ENCODE peak calls at places on chromosomes 11 and 22, in four cellular contexts. One of them, this sample, is unnamed.

GRCh38 chr11:71330349-71330748 is 78.0 kb upstream of the SHANK2 start:
- DNase-seq in ELR: no peak
- DNase-seq in AG08396: no peak
- DNase-seq in right cardiac atrium: no peak
- DNase-seq in this sample: no peak

GRCh38 chr11:1930448-1930802 is 10.9 kb downstream of the TNNT3 start:
- DNase-seq in AG08396: no peak
- DNase-seq in right cardiac atrium: no peak
- DNase-seq in ELR: no peak
- DNase-seq in this sample: no peak

GRCh38 chr11:135033545-135033944 is 621.5 kb upstream of the B3GAT1 start:
- DNase-seq in right cardiac atrium: no peak
- DNase-seq in ELR: no peak
- DNase-seq in AG08396: no peak
- DNase-seq in this sample: no peak

GRCh38 chr11:12090061-12090572 is 20.3 kb upstream of the MICAL2 start:
- DNase-seq in AG08396: no peak
- DNase-seq in ELR: peak; percentile 80
- DNase-seq in right cardiac atrium: no peak
- DNase-seq in this sample: no peak

GRCh38 chr22:46547883-46548244 is 10.4 kb upstream of the CELSR1 start:
- DNase-seq in right cardiac atrium: peak; percentile 86
- DNase-seq in AG08396: peak; percentile 91
- DNase-seq in ELR: peak; percentile 95
- DNase-seq in this sample: no peak

GRCh38 chr22:43995798-43996169 is 28.3 kb upstream of the PARVB start:
- DNase-seq in AG08396: no peak
- DNase-seq in right cardiac atrium: no peak
- DNase-seq in ELR: no peak
- DNase-seq in this sample: no peak

GRCh38 chr11:8604078-8604723 is 10.2 kb upstream of the STK33 start:
- DNase-seq in AG08396: peak; percentile 82
- DNase-seq in right cardiac atrium: peak; percentile 72
- DNase-seq in ELR: peak; percentile 100
- DNase-seq in this sample: no peak

GRCh38 chr22:28442951-28443876 is 236.4 kb downstream of the TTC28 start:
- DNase-seq in right cardiac atrium: peak; percentile 80
- DNase-seq in AG08396: peak; percentile 73
- DNase-seq in ELR: peak; percentile 63
- DNase-seq in this sample: no peak

GRCh38 chr11:3796796-3797328 is 492 bp downstream of the NUP98 start:
- DNase-seq in AG08396: peak; percentile 52
- DNase-seq in ELR: peak; percentile 63
- DNase-seq in right cardiac atrium: no peak
- DNase-seq in this sample: no peak

GRCh38 chr11:17541330-17541885 is 2.8 kb downstream of the USH1C start:
- DNase-seq in AG08396: no peak
- DNase-seq in ELR: peak; percentile 14
- DNase-seq in right cardiac atrium: no peak
- DNase-seq in this sample: no peak

GRCh38 chr11:69241075-69241740 is 52.7 kb upstream of the MYEOV start:
- DNase-seq in right cardiac atrium: no peak
- DNase-seq in ELR: no peak
- DNase-seq in AG08396: no peak
- DNase-seq in this sample: no peak

GRCh38 chr11:66467756-66468155 is 1.1 kb downstream of the PELI3 start:
- DNase-seq in AG08396: no peak
- DNase-seq in right cardiac atrium: peak; percentile 71
- DNase-seq in ELR: no peak
- DNase-seq in this sample: peak; percentile 37

GRCh38 chr11:118820412-118821357 is 29.7 kb upstream of the DDX6 start:
- DNase-seq in right cardiac atrium: peak; percentile 91
- DNase-seq in ELR: peak; percentile 8
- DNase-seq in AG08396: peak; percentile 46
- DNase-seq in this sample: peak; percentile 90

GRCh38 chr22:46115755-46116490 is 34.4 kb upstream of the PPARA start:
- DNase-seq in AG08396: no peak
- DNase-seq in right cardiac atrium: peak; percentile 79
- DNase-seq in ELR: no peak
- DNase-seq in this sample: no peak

GRCh38 chr22:40407831-40408717 is 37.7 kb downstream of the SGSM3 start:
- DNase-seq in right cardiac atrium: no peak
- DNase-seq in ELR: no peak
- DNase-seq in AG08396: no peak
- DNase-seq in this sample: no peak

GRCh38 chr11:31805629-31806185 is 5.4 kb downstream of the PAX6 start:
- DNase-seq in right cardiac atrium: no peak
- DNase-seq in ELR: no peak
- DNase-seq in AG08396: peak; percentile 22
- DNase-seq in this sample: no peak

GRCh38 chr11:83608571-83608970 is 322.4 kb upstream of the CCDC90B start:
- DNase-seq in ELR: no peak
- DNase-seq in right cardiac atrium: no peak
- DNase-seq in AG08396: no peak
- DNase-seq in this sample: no peak

GRCh38 chr11:68664906-68665305 is 19.4 kb upstream of the GAL start:
- DNase-seq in AG08396: no peak
- DNase-seq in ELR: no peak
- DNase-seq in right cardiac atrium: no peak
- DNase-seq in this sample: no peak

GRCh38 chr11:120432056-120433018 is 79.2 kb upstream of the GRIK4 start:
- DNase-seq in right cardiac atrium: no peak
- DNase-seq in ELR: peak; percentile 98
- DNase-seq in AG08396: peak; percentile 71
- DNase-seq in this sample: peak; percentile 21